ENCODE peak calls at places on chromosome 16, in five cellular contexts. E is Peyer's patch, F is colonic mucosa, L is MM.1S, X is neuronal stem cell. A is an unnamed sample.
A peak's percentile ranks its signal among the peaks of the same experiment; 100 is the strongest.

GRCh38 chr16:79194291-79194690 is 406.2 kb downstream of the MAF start:
- DNase-seq in E (no peak), F (no peak), X (no peak), L (no peak), A (no peak)

GRCh38 chr16:66656547-66656946 is 40.0 kb downstream of the CMTM4 start:
- DNase-seq in X (no peak), E (no peak), F (no peak), L (no peak), A (no peak)

GRCh38 chr16:77273815-77274214 is 74.6 kb downstream of the SYCE1L start:
- DNase-seq in X (no peak), F (no peak), L (no peak), E (no peak), A (peak; percentile 7)

GRCh38 chr16:73669535-73670274 is 621.8 kb upstream of the ZFHX3 start:
- DNase-seq in L (no peak), F (no peak), E (no peak), X (no peak), A (no peak)

GRCh38 chr16:49547448-49547847 is 173.8 kb downstream of the C16orf78 start:
- DNase-seq in F (no peak), L (no peak), X (no peak), E (no peak), A (no peak)

GRCh38 chr16:80973991-80974390 is 32.7 kb downstream of the CMC2 start:
- DNase-seq in L (no peak), E (no peak), F (no peak), X (no peak), A (no peak)

GRCh38 chr16:10995555-10995954 is 51.2 kb downstream of the CLEC16A start:
- DNase-seq in F (no peak), E (no peak), L (no peak), X (no peak), A (no peak)

GRCh38 chr16:106623-107324 is 28.7 kb downstream of the MPG start:
- DNase-seq in E (peak; percentile 83), L (peak; percentile 70), F (peak; percentile 58), X (peak; percentile 67), A (peak; percentile 88)

GRCh38 chr16:6841392-6841791 is 491.3 kb upstream of the RBFOX1 start:
- DNase-seq in L (no peak), E (no peak), F (no peak), X (no peak), A (no peak)

GRCh38 chr16:51813609-51814008 is 662.5 kb upstream of the SALL1 start:
- DNase-seq in F (no peak), E (no peak), L (no peak), X (no peak), A (peak; percentile 28)

GRCh38 chr16:75860654-75861053 is 134.4 kb upstream of the CPHXL start:
- DNase-seq in F (no peak), E (no peak), X (peak; percentile 56), L (no peak), A (no peak)

GRCh38 chr16:24670623-24671454 is 58.6 kb upstream of the TNRC6A start:
- DNase-seq in F (peak; percentile 26), X (peak; percentile 55), L (no peak), E (no peak), A (peak; percentile 63)

GRCh38 chr16:19843371-19843770 is 41.3 kb downstream of the GPRC5B start:
- DNase-seq in F (no peak), X (no peak), L (no peak), E (no peak), A (no peak)

GRCh38 chr16:89309438-89310122 is 92.1 kb downstream of the ZNF778 start:
- DNase-seq in X (no peak), F (no peak), L (no peak), E (no peak), A (no peak)

GRCh38 chr16:19926449-19927390 is 42.1 kb upstream of the GPRC5B start:
- DNase-seq in L (no peak), F (no peak), X (no peak), E (no peak), A (no peak)

GRCh38 chr16:79767597-79768280 is 167.2 kb upstream of the MAF start:
- DNase-seq in F (peak; percentile 62), L (peak; percentile 58), E (peak; percentile 67), X (peak; percentile 23), A (peak; percentile 7)

GRCh38 chr16:55559233-55559632 is 7.3 kb upstream of the CAPNS2 start:
- DNase-seq in F (no peak), X (no peak), L (no peak), E (no peak), A (no peak)

GRCh38 chr16:83552193-83552592 is 255.6 kb upstream of the HSBP1 start:
- DNase-seq in X (no peak), L (no peak), F (no peak), E (no peak), A (no peak)

GRCh38 chr16:47724386-47724785 is 263.3 kb downstream of the PHKB start:
- DNase-seq in L (no peak), E (no peak), F (no peak), X (no peak), A (no peak)

GRCh38 chr16:53608094-53608493 is 95.6 kb downstream of the RPGRIP1L start:
- DNase-seq in X (no peak), F (no peak), L (no peak), E (no peak), A (no peak)

GRCh38 chr16:4688674-4689045 is 4.7 kb upstream of the NUDT16L1 start:
- DNase-seq in E (no peak), F (no peak), X (no peak), L (no peak), A (no peak)

GRCh38 chr16:89917773-89918452 is 749 bp upstream of the MC1R start:
- DNase-seq in E (peak; percentile 94), L (peak; percentile 87), F (peak; percentile 70), X (no peak), A (peak; percentile 86)

GRCh38 chr16:6105115-6105514 is 1007.5 kb upstream of the EEF2KMT start:
- DNase-seq in X (no peak), L (no peak), E (no peak), F (no peak), A (no peak)

GRCh38 chr16:80569440-80570105 is 28.8 kb downstream of the DYNLRB2 start:
- DNase-seq in L (no peak), E (no peak), F (no peak), X (no peak), A (no peak)

GRCh38 chr16:12341423-12341822 is 364.9 kb downstream of the SNX29 start:
- DNase-seq in L (no peak), F (no peak), E (no peak), X (no peak), A (no peak)

GRCh38 chr16:30753596-30753995 is 5.4 kb downstream of the PHKG2 start:
- DNase-seq in E (no peak), X (no peak), L (no peak), F (no peak), A (no peak)

GRCh38 chr16:89395150-89396142 is 94.9 kb downstream of the ANKRD11 start:
- DNase-seq in L (no peak), X (no peak), E (peak; percentile 90), F (peak; percentile 78), A (peak; percentile 52)

DNA sequence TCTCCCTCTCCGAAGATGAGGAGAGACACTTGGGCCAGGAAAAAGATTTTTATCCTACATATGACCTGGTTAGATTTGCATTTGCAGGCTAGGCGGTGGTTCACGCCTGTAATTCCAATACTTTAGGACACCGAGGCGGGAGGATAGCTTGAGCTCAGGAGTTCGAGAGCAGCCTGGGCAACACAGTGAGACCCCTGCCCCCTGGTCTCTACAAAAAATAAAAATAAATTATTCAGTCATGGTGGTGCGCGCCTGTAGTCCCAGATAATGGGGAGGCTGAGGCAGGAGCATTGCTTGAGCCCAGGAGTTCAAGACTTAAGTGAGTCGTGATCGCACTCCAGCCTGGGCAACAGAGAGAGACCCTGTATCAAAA is 7.9 kb upstream of the THAP11 start:
- DNase-seq in F (no peak), L (no peak), E (no peak), X (no peak), A (peak; percentile 43)
- H3K4me3 ChIP-seq in F (peak overlapping the region; percentile 86), L (peak overlapping the region; percentile 77), E (peak overlapping the region; percentile 60), X (no peak overlapping the region), A (no peak overlapping the region)

DNA sequence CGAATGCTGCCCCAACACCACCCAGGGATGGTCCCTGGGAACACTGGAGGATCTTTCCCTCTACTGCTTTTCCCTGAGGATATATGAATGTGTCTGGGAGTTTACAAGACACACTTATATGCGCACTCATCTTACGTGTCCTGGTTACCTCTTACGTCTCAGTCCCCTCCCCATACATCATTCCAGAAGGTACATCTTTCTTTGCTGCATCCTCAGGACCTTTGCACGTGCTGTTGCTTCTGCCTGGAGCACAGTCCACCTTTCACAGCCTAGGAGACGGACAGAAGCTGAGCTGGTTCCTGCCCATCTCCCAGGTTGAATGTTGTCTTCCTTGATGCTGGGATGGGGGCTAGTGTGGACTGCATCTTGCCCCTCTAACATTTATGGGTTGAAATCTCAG is 153.0 kb upstream of the FOXF1 start:
- DNase-seq in L (no peak), F (no peak), X (no peak), E (no peak), A (no peak)
- H3K27me3 ChIP-seq in L (peaks cover 31% of the 10 kb centered on the region), F (no peaks in the 10 kb centered on the region), X (peaks cover 11% of the 10 kb centered on the region), E (no peaks in the 10 kb centered on the region), A (no peaks in the 10 kb centered on the region)

GRCh38 chr16:28981517-28981916 is 3.3 kb upstream of the LAT start:
- DNase-seq in E (no peak), F (peak; percentile 52), L (peak; percentile 39), X (no peak), A (peak; percentile 90)
- H3K4me3 ChIP-seq in E (no peak overlapping the region), F (no peak overlapping the region), L (no peak overlapping the region), X (no peak overlapping the region), A (no peak overlapping the region)

GRCh38 chr16:56588781-56589140 is 567 bp upstream of the MT3 start:
- DNase-seq in E (peak; percentile 18), L (no peak), X (no peak), F (no peak), A (no peak)
- H3K27me3 ChIP-seq in E (no peaks in the 10 kb centered on the region), L (peaks cover 29% of the 10 kb centered on the region), X (peaks cover 70% of the 10 kb centered on the region), F (peaks cover 18% of the 10 kb centered on the region), A (peaks cover 48% of the 10 kb centered on the region)

GRCh38 chr16:21162661-21163151 is 4.2 kb downstream of the LDAF1 start:
- DNase-seq in L (no peak), F (no peak), E (no peak), X (no peak), A (no peak)
- H3K4me3 ChIP-seq in L (no peak overlapping the region), F (no peak overlapping the region), E (no peak overlapping the region), X (no peak overlapping the region), A (no peak overlapping the region)

GRCh38 chr16:8587065-8587464 is 3.2 kb downstream of the TMEM114 start:
- DNase-seq in L (no peak), F (no peak), E (no peak), X (no peak), A (no peak)

GRCh38 chr16:8590161-8590688 is at the start of gene TMEM114:
- DNase-seq in F (no peak), E (no peak), X (no peak), L (no peak), A (peak; percentile 88)

GRCh38 chr16:8590811-8591210 is 500 bp upstream of the TMEM114 start:
- DNase-seq in L (no peak), X (no peak), F (no peak), E (no peak), A (no peak)

GRCh38 chr16:8589293-8590160 is 784 bp downstream of the TMEM114 start:
- DNase-seq in X (no peak), E (no peak), F (no peak), L (no peak), A (peak; percentile 87)

GRCh38 chr16:8588703-8589292 is 1.5 kb downstream of the TMEM114 start:
- DNase-seq in F (no peak), X (no peak), E (no peak), L (no peak), A (peak; percentile 82)
- H3K27me3 ChIP-seq in F (peaks cover 22% of the 10 kb centered on the region), X (peaks cover 80% of the 10 kb centered on the region), E (no peaks in the 10 kb centered on the region), L (no peaks in the 10 kb centered on the region), A (peaks cover 36% of the 10 kb centered on the region)

A was measured in H7.